ENCODE peak calls at places on chromosomes 16 and 17, in six cellular contexts. T is naive thymus-derived CD8-positive, alpha-beta T cell; S is stimulated activated CD8-positive, alpha-beta memory T cell treated with anti-CD3 and anti-CD28 coated beads, Interleukin-12 subunit alpha, Interleukin-12 subunit beta, amount 100 ng/mL, for 1 hour; D is caudate nucleus; Q is AG04449; K is retina. A is an unnamed sample.

GRCh38 chr16:3774156-3774767 is 56.9 kb upstream of the TRAP1 start:
- DNase-seq in T (no peak), S (no peak), D (peak), Q (no peak), K (no peak), A (no peak)

GRCh38 chr17:67613961-67614360 is 103.8 kb upstream of the NOL11 start:
- DNase-seq in T (no peak), S (no peak), D (no peak), Q (no peak), K (no peak), A (no peak)

GRCh38 chr16:188674-189073 is 8.4 kb downstream of the HBQ1 start:
- DNase-seq in T (peak), S (no peak), D (no peak), Q (no peak), K (no peak), A (no peak)

GRCh38 chr17:31373150-31374082 is 18.1 kb upstream of the RAB11FIP4 start:
- DNase-seq in T (no peak), S (no peak), D (peak), Q (peak), K (no peak), A (no peak)

GRCh38 chr17:77838748-77839147 is 119.8 kb upstream of the TNRC6C start:
- DNase-seq in T (no peak), S (no peak), D (no peak), Q (no peak), K (no peak), A (peak)

GRCh38 chr17:6853764-6854442 is 22.4 kb upstream of the TEKT1 start:
- DNase-seq in T (no peak), S (no peak), D (peak), Q (no peak), K (no peak), A (no peak)

GRCh38 chr16:79528281-79528680 is 72.3 kb downstream of the MAF start:
- DNase-seq in T (no peak), S (no peak), D (no peak), Q (no peak), K (no peak), A (no peak)

GRCh38 chr17:17769869-17770361 is 66.9 kb downstream of the SREBF1 start:
- DNase-seq in T (no peak), S (no peak), D (no peak), Q (no peak), K (peak), A (no peak)

GRCh38 chr17:17716837-17717523 is 35.7 kb downstream of the RAI1 start:
- DNase-seq in T (no peak), S (no peak), D (no peak), Q (no peak), K (no peak), A (no peak)

A was measured in transverse colon.